ENCODE peak calls at places on chromosomes 5 and 9, in four cellular contexts. M is osteocyte, F is LoVo, C is amniotic stem cell. P is an unnamed sample.

GRCh38 chr9:112061152-112061740 is 113.9 kb downstream of the SUSD1 start:
- DNase-seq in M (no peak), F (peak), C (peak), P (peak)

GRCh38 chr5:132211787-132212186 is 15.9 kb downstream of the P4HA2 start:
- DNase-seq in M (no peak), F (no peak), C (no peak), P (no peak)

GRCh38 chr9:90025816-90026215 is 421.0 kb downstream of the GADD45G start:
- DNase-seq in M (no peak), F (peak), C (no peak), P (no peak)

GRCh38 chr5:44935871-44936270 is 127.1 kb downstream of the MRPS30 start:
- DNase-seq in M (no peak), F (no peak), C (no peak), P (no peak)

GRCh38 chr5:154850255-154851062 is at the start of gene FAXDC2:
- DNase-seq in M (peak), F (no peak), C (peak), P (peak)

GRCh38 chr5:68033029-68033428 is 182.5 kb upstream of the PIK3R1 start:
- DNase-seq in M (no peak), F (no peak), C (no peak), P (no peak)

GRCh38 chr9:109310486-109310901 is 10.4 kb downstream of the EPB41L4B start:
- DNase-seq in M (no peak), F (no peak), C (no peak), P (no peak)

GRCh38 chr9:3912817-3913216 is 387.0 kb upstream of the RFX3 start:
- DNase-seq in M (no peak), F (no peak), C (no peak), P (no peak)

GRCh38 chr9:79224672-79225433 is 346.9 kb upstream of the TLE4 start:
- DNase-seq in M (no peak), F (peak), C (peak), P (no peak)

GRCh38 chr5:172454355-172455086 is at the start of gene SH3PXD2B:
- DNase-seq in M (no peak), F (peak), C (no peak), P (no peak)

GRCh38 chr9:82651474-82651873 is 411.5 kb downstream of the RASEF start:
- DNase-seq in M (no peak), F (no peak), C (no peak), P (no peak)

GRCh38 chr9:82763631-82764030 is 299.3 kb downstream of the RASEF start:
- DNase-seq in M (no peak), F (no peak), C (no peak), P (no peak)

GRCh38 chr5:42889311-42889933 is 77.7 kb upstream of the SELENOP start:
- DNase-seq in M (no peak), F (peak), C (no peak), P (peak)

GRCh38 chr5:146675700-146676099 is 159.7 kb upstream of the GPR151 start:
- DNase-seq in M (no peak), F (no peak), C (no peak), P (no peak)

GRCh38 chr9:104858846-104859245 is 69.1 kb downstream of the ABCA1 start:
- DNase-seq in M (no peak), F (no peak), C (no peak), P (no peak)

GRCh38 chr5:169754737-169755136 is 117.7 kb downstream of the DOCK2 start:
- DNase-seq in M (no peak), F (no peak), C (no peak), P (no peak)

GRCh38 chr9:122265265-122265900 is 701 bp downstream of the MRRF start:
- DNase-seq in M (no peak), F (peak), C (no peak), P (peak)

GRCh38 chr5:122081541-122081940 is 3.5 kb upstream of the LOX start:
- DNase-seq in M (no peak), F (no peak), C (no peak), P (no peak)

GRCh38 chr5:80781356-80781755 is 126.6 kb upstream of the DHFR start:
- DNase-seq in M (no peak), F (no peak), C (no peak), P (no peak)

GRCh38 chr5:17212996-17213395 is 4.4 kb upstream of the BASP1 start:
- DNase-seq in M (no peak), F (no peak), C (no peak), P (no peak)

GRCh38 chr9:76399831-76400230 is 5.6 kb upstream of the RFK start:
- DNase-seq in M (no peak), F (no peak), C (no peak), P (no peak)

GRCh38 chr5:43121565-43122484 is 1.1 kb downstream of the ZNF131 start:
- DNase-seq in M (no peak), F (peak), C (no peak), P (no peak)

GRCh38 chr9:82152181-82152580 is 163.6 kb downstream of the SPATA31D1 start:
- DNase-seq in M (no peak), F (no peak), C (no peak), P (no peak)

GRCh38 chr9:114266969-114267368 is 55.9 kb upstream of the ORM1 start:
- DNase-seq in M (no peak), F (no peak), C (no peak), P (no peak)

GRCh38 chr5:171249460-171249859 is 59.6 kb upstream of the TLX3 start:
- DNase-seq in M (no peak), F (no peak), C (no peak), P (no peak)

GRCh38 chr9:88932766-88933165 is 58.5 kb upstream of the S1PR3 start:
- DNase-seq in M (no peak), F (no peak), C (no peak), P (no peak)

GRCh38 chr5:136006164-136006563 is 22.6 kb upstream of the TGFBI start:
- DNase-seq in M (no peak), F (no peak), C (no peak), P (no peak)

GRCh38 chr5:52520171-52520570 is 267.5 kb upstream of the ITGA1 start:
- DNase-seq in M (no peak), F (no peak), C (no peak), P (no peak)

GRCh38 chr9:3980771-3981170 is 319.1 kb downstream of the GLIS3 start:
- DNase-seq in M (no peak), F (no peak), C (no peak), P (no peak)

GRCh38 chr5:98482321-98483111 is 290.9 kb upstream of the RGMB start:
- DNase-seq in M (no peak), F (no peak), C (no peak), P (no peak)

GRCh38 chr9:13140843-13141592 is 138.5 kb downstream of the MPDZ start:
- DNase-seq in M (no peak), F (no peak), C (no peak), P (no peak)

GRCh38 chr5:108481355-108481931 is 99.5 kb upstream of the FBXL17 start:
- DNase-seq in M (no peak), F (peak), C (peak), P (no peak)

GRCh38 chr9:105957830-105958229 is 263.5 kb downstream of the TMEM38B start:
- DNase-seq in M (no peak), F (no peak), C (no peak), P (no peak)

GRCh38 chr9:76298497-76299144 is 95.6 kb downstream of the RFK start:
- DNase-seq in M (no peak), F (no peak), C (no peak), P (no peak)

GRCh38 chr9:33924978-33925797 is 108.2 kb downstream of the UBE2R2 start:
- DNase-seq in M (no peak), F (no peak), C (no peak), P (no peak)

GRCh38 chr9:13443380-13444271 is 164.1 kb upstream of the MPDZ start:
- DNase-seq in M (no peak), F (no peak), C (no peak), P (no peak)

GRCh38 chr5:173689171-173689676 is 72.8 kb upstream of the BOD1 start:
- DNase-seq in M (no peak), F (peak), C (no peak), P (no peak)

P was measured in HL-60.